ENCODE peak calls at places on chromosomes 1 and 21, in six cellular contexts. U is GM20000, P is WTC11, O is neural crest cell, Y is endothelial cell, J is A549. I is an unnamed sample.

GRCh38 chr1:27591622-27592021 is 12.3 kb downstream of the AHDC1 start:
- DNase-seq in U (no peak), P (no peak), O (no peak), Y (no peak), J (no peak), I (no peak)

GRCh38 chr21:33231526-33231925 is 1.8 kb downstream of the IFNAR2 start:
- DNase-seq in U (no peak), P (no peak), O (no peak), Y (no peak), J (no peak), I (no peak)

GRCh38 chr21:36661511-36662309 is 37.2 kb upstream of the SIM2 start:
- DNase-seq in U (no peak), P (peak), O (peak), Y (peak), J (peak), I (no peak)

GRCh38 chr1:20476260-20477038 is 9.6 kb downstream of the CAMK2N1 start:
- DNase-seq in U (no peak), P (peak), O (peak), Y (no peak), J (peak), I (no peak)

GRCh38 chr1:154683820-154684219 is 75.8 kb upstream of the ADAR start:
- DNase-seq in U (no peak), P (no peak), O (no peak), Y (no peak), J (no peak), I (no peak)

GRCh38 chr1:151840421-151840820 is 801 bp upstream of the C2CD4D start:
- DNase-seq in U (no peak), P (no peak), O (no peak), Y (no peak), J (no peak), I (no peak)

GRCh38 chr1:178037510-178038253 is 56.2 kb upstream of the RASAL2 start:
- DNase-seq in U (no peak), P (peak), O (peak), Y (peak), J (peak), I (no peak)

GRCh38 chr1:116115476-116115875 is 4.3 kb downstream of the MAB21L3 start:
- DNase-seq in U (no peak), P (no peak), O (no peak), Y (no peak), J (peak), I (no peak)

GRCh38 chr1:15027515-15027948 is 126.0 kb upstream of the TMEM51 start:
- DNase-seq in U (peak), P (peak), O (peak), Y (peak), J (peak), I (peak)

GRCh38 chr21:46412521-46413364 is 45.9 kb upstream of the DIP2A start:
- DNase-seq in U (no peak), P (no peak), O (no peak), Y (no peak), J (no peak), I (no peak)

GRCh38 chr1:60503216-60503615 is 429.6 kb upstream of the C1orf87 start:
- DNase-seq in U (no peak), P (no peak), O (no peak), Y (no peak), J (no peak), I (no peak)

GRCh38 chr1:236997882-236998281 is 6.4 kb downstream of the MT1HL1 start:
- DNase-seq in U (no peak), P (no peak), O (no peak), Y (no peak), J (no peak), I (no peak)

GRCh38 chr1:17045623-17046022 is 8.2 kb downstream of the SDHB start:
- DNase-seq in U (no peak), P (no peak), O (no peak), Y (no peak), J (no peak), I (no peak)

GRCh38 chr1:92159593-92159992 is 58.1 kb upstream of the C1orf146 start:
- DNase-seq in U (no peak), P (no peak), O (no peak), Y (no peak), J (no peak), I (no peak)

GRCh38 chr1:23772049-23772853 is 6.0 kb upstream of the PITHD1 start:
- DNase-seq in U (peak), P (peak), O (peak), Y (peak), J (peak), I (peak)

GRCh38 chr1:165580931-165581871 is 37.4 kb downstream of the LRRC52 start:
- DNase-seq in U (no peak), P (no peak), O (no peak), Y (no peak), J (no peak), I (no peak)

GRCh38 chr1:18614011-18614735 is 16.5 kb upstream of the PAX7 start:
- DNase-seq in U (no peak), P (no peak), O (no peak), Y (no peak), J (no peak), I (no peak)

DNA sequence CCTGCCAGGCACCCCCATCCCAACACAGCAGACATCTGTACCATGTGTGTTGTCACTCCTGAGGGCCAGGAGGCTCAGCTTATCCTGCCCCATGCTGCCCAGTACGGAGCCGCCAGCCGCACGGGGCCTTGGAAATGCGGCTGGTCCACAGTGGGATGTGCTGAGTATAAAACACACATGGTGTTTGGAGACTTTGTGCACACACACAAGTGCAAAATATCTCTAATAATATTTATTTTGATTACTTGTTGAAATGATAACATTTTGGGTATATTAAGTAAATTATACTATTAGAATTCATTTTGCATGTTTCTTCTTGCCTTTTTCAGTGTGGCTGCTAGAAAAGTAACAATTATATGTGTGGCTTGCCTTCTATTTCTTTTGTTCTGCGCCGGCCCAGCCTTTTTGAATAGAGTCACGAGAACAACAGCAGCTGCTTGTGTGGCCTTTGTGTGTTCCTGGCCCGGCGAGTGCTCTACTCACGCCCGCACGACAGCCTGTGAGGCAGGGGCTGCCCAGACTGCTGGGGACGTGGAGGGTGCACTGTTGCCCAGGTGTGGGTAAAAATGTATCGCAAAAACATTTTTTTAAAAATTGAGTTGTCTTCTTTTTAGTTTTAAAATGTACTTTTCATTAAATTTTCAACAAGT is 35.3 kb downstream of the COQ8A start:
- DNase-seq in U (no peak), P (no peak), O (no peak), Y (no peak), J (no peak), I (no peak)
- TF ChIP-seq CTCF in U (no peak), P (no peak), O (no peak), Y (no peak), J (no peak), I (no peak)

GRCh38 chr1:12185036-12185435 is 18.2 kb downstream of the TNFRSF1B start:
- DNase-seq in U (no peak), P (no peak), O (no peak), Y (no peak), J (no peak), I (no peak)

GRCh38 chr1:12185556-12186276 is 18.9 kb downstream of the TNFRSF1B start:
- DNase-seq in U (no peak), P (no peak), O (no peak), Y (no peak), J (no peak), I (no peak)

GRCh38 chr1:12182410-12182946 is 15.7 kb downstream of the TNFRSF1B start:
- DNase-seq in U (no peak), P (no peak), O (no peak), Y (no peak), J (no peak), I (no peak)

GRCh38 chr1:12183095-12183794 is 16.5 kb downstream of the TNFRSF1B start:
- DNase-seq in U (no peak), P (no peak), O (no peak), Y (no peak), J (no peak), I (no peak)

DNA sequence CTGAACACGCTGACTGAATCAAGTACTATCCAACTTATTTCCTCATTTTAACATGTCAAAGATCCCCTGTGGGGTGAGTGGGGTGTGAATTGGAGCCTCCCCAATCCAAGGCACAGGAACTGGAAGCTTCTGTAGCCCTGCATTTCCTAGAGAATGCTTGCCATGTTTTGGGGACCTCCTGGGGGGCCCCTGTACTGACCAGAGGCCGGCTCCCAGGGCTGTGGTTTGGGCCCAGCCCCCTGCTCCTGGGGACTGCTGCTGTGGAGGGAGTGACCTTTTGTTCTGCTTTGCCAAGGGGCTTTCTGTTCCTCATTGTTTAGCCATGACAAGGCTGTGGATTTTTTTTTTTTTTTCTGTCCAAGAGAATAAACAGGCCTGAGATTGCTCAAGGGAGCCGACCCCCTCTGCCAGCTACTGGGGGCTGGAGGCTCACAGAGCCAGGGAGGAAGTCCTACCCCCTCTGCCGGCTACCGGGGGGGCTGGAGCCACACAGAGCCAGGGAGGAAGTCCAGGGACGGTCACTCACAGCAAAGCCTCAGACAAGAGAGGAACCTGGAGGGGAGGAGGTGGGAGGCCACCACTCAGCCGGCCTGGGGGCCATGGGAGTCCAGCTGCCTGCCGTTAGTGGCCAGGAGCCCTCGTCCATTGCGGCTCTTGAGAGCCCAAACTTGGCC is 17.4 kb downstream of the TNFRSF1B start:
- DNase-seq in U (no peak), P (no peak), O (peak), Y (peak), J (no peak), I (no peak)
- TF ChIP-seq CTCF in U (no peak), P (no peak), O (no peak), Y (no peak), J (no peak), I (no peak)

GRCh38 chr1:36567601-36568341 is 85.1 kb upstream of the CSF3R start:
- DNase-seq in U (no peak), P (no peak), O (no peak), Y (no peak), J (no peak), I (no peak)
- TF ChIP-seq CTCF in U (no peak), P (no peak), O (no peak), Y (no peak), J (no peak), I (no peak)

GRCh38 chr21:23968722-23969647 is 1638.3 kb downstream of the MRPL39 start:
- DNase-seq in U (peak), P (peak), O (peak), Y (peak), J (peak), I (peak)
- TF ChIP-seq CTCF in U (peak), P (peak), O (peak), Y (peak), J (no peak), I (peak)